ENCODE peak calls at places on chromosomes 3 and 15, in four cellular contexts. N, V, A and W are unnamed samples.

GRCh38 chr3:174413057-174413912 is 445.8 kb upstream of the NAALADL2 start:
- DNase-seq in V (no peak), A (no peak), N (no peak), W (no peak)

GRCh38 chr15:62068071-62068786 is 1.5 kb downstream of the C2CD4A start:
- DNase-seq in N (peak), A (peak), V (no peak), W (no peak)

GRCh38 chr3:50287262-50287661 is 5.0 kb downstream of the IFRD2 start:
- DNase-seq in V (no peak), N (no peak), A (no peak), W (no peak)

GRCh38 chr15:52463638-52464037 is 65.0 kb downstream of the MYO5A start:
- DNase-seq in A (no peak), V (no peak), N (no peak), W (no peak)

GRCh38 chr3:34109846-34110245 is 311.4 kb downstream of the PDCD6IP start:
- DNase-seq in N (no peak), A (no peak), V (peak), W (no peak)

GRCh38 chr15:95290376-95290973 is 1040.0 kb upstream of the NR2F2 start:
- DNase-seq in A (peak), V (no peak), N (no peak), W (no peak)

GRCh38 chr3:106401666-106402319 is 533.0 kb upstream of the CBLB start:
- DNase-seq in V (no peak), A (no peak), N (no peak), W (no peak)

GRCh38 chr3:123008808-123009207 is 18.8 kb downstream of the SEMA5B start:
- DNase-seq in V (no peak), A (no peak), N (no peak), W (no peak)

GRCh38 chr3:104604326-104605010 is 762.2 kb upstream of the ALCAM start:
- DNase-seq in N (no peak), V (no peak), A (no peak), W (no peak)

GRCh38 chr3:122533931-122534334 is 19.2 kb upstream of the KPNA1 start:
- DNase-seq in N (no peak), A (peak), V (peak), W (no peak)

GRCh38 chr3:12345141-12345561 is 56.3 kb downstream of the PPARG start:
- DNase-seq in N (no peak), A (no peak), V (no peak), W (no peak)

GRCh38 chr3:167844528-167844927 is 109.0 kb downstream of the SERPINI1 start:
- DNase-seq in V (no peak), A (no peak), N (no peak), W (no peak)

GRCh38 chr15:96296264-96296663 is 34.2 kb upstream of the NR2F2 start:
- DNase-seq in N (no peak), A (peak), V (no peak), W (no peak)

GRCh38 chr15:77144028-77144427 is 73.1 kb upstream of the TSPAN3 start:
- DNase-seq in V (no peak), A (no peak), N (no peak), W (no peak)

GRCh38 chr3:31635586-31635985 is 102.9 kb downstream of the STT3B start:
- DNase-seq in V (no peak), N (no peak), A (no peak), W (no peak)

DNA sequence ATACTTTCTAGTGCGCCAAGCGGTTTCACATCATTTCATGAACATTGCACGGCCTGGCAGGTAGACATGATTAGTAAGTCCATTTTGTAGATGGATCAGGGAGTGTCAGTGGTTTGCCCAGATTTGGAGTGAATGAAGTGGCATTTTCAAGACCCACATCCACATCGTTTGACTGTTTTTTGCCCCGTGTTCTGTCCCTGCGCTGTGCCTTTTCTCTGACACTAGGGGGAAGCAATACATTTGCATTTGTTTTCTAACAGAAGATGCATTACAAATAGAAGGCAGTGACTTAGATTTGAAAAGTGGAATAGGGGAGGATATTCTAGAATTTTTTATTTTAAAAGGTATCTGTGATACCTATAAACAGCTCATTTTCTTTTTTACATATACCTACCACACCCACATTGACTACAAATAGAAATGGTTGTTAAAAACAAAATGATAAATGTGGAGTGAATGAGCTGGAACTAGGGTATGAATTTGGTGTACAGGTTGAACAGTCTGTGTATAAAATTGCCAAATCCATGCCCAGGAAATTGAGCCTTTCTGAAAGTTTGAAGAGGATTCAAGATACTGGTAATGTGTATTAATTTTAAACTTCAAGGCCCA is 98.0 kb downstream of the USP13 start:
- DNase-seq in A (peak), N (peak), V (no peak), W (no peak)
- TF ChIP-seq GABPA in A (no peak), N (no peak), V (no peak), W (no peak)

DNA sequence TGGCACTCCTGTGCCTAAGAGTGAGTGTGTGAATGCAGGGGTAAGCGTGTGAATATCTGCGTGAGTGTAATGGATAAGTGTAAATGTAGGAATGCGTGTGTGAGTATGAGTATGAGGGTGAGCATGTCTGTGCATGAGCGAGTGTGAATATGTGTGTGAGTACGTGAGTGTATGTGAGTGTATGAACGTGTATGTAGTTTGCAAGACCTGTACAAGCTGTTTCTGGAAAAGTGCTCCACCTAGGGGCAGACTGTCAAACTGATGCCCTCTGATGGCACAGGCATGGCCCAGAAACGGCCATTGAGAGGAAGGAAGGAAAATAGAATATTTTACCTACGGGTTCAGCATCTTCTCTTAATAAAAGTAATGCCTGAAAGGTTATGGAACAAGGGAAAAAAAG is 24.4 kb upstream of the FRMD4B start:
- DNase-seq in N (peak), V (peak), A (peak), W (peak)
- TF ChIP-seq BRCA1 in N (no peak), V (no peak), A (no peak), W (no peak)

GRCh38 chr15:31062310-31062964 is 39.1 kb downstream of the TRPM1 start:
- DNase-seq in N (no peak), A (no peak), V (no peak), W (no peak)
- TF ChIP-seq GABPA in N (no peak), A (no peak), V (no peak), W (no peak)

DNA sequence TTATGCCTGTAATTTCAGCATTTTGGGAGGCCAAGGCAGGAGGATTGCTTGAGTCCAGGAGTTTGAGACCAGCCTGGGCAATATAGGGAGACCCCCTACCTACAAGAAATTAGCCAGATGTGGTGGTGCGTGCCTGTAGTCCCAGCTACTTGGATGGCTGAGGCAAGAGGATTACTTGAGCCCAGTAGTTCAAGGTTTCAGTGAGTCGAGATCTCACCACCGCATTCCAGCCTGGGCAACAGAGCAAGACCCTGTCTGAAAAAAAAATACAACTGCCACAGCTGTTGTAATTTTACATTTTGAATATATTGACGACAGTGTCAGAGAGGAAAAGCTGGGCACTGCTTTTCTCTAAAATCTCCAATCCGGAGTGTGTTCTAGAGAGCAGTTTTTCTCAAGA is 21.2 kb downstream of the TATDN2 start:
- DNase-seq in N (no peak), V (no peak), A (no peak), W (no peak)
- TF ChIP-seq BRCA1 in N (no peak), V (no peak), A (no peak), W (no peak)

GRCh38 chr3:157290761-157291160 is 130.8 kb upstream of the CCNL1 start:
- DNase-seq in N (no peak), A (no peak), V (no peak), W (no peak)

GRCh38 chr3:157294953-157295352 is 135.0 kb upstream of the CCNL1 start:
- DNase-seq in V (no peak), A (no peak), N (no peak), W (no peak)

GRCh38 chr3:157300091-157300490 is 136.6 kb upstream of the PTX3 start:
- DNase-seq in V (no peak), A (no peak), N (no peak), W (no peak)

DNA sequence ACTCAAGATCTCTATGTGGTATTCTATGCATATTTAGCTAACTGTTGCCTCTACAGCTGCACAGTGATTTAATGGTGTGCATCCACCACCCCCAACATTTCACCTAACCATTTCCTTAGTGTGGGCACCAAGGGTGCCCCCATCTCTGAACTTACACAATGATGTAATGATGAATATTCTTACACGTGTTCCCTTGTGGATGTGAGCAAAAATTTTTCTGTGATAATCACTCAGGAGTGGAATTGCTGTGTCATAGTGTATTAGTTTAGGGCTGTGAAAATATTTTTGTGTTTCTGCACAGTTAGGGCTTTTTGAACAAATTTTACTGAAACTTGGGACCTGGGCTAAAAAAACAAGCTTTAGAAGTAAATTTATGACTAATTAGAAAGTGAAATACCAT is 134.5 kb upstream of the CCNL1 start:
- DNase-seq in A (no peak), V (no peak), N (no peak), W (no peak)
- TF ChIP-seq GABPA in A (no peak), V (no peak), N (no peak), W (no peak)

DNA sequence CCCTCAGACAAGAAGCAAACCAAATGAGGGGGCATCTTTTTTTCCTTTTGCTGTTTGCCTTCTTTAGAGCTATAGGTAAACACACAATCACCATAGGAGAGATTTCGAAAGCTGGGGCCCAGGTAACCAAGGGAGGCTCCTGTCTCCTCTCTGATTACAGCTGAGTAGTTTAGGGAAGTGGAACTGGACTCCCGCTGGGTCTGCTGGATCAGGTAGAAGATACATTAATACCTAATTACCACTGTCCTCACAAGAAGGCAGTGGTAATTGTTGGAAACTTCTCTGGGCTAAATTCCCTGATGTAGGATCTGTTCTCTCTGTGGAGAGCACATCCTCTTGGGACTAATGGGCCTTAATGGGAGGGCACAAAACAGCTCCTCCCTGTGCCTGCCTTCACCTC is 32.7 kb downstream of the HDC start:
- DNase-seq in V (no peak), A (no peak), N (no peak), W (no peak)
- TF ChIP-seq BRCA1 in V (no peak), A (no peak), N (no peak), W (no peak)

DNA sequence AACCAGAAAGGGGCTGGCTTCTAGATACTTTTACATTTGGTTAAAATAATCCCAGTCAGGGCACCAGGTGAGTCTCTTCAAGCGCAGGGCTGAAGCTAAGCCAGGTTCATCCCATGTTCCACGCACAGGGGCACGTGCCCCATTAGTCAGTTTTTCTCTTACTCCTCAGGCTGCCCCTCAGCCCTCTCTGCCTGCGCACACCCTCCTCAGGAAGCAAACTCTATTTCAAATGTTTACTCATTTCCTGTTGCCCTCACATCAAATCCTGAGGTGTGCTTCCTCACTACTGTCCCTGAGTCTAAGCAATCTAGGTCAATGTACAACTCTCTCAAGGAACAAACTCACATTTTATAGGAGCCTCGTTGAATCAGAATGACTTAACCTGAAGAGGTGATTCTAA is 48.5 kb downstream of the THBS1 start:
- DNase-seq in V (no peak), N (no peak), A (no peak), W (no peak)
- TF ChIP-seq GABPA in V (no peak), N (peak), A (no peak), W (no peak)

DNA sequence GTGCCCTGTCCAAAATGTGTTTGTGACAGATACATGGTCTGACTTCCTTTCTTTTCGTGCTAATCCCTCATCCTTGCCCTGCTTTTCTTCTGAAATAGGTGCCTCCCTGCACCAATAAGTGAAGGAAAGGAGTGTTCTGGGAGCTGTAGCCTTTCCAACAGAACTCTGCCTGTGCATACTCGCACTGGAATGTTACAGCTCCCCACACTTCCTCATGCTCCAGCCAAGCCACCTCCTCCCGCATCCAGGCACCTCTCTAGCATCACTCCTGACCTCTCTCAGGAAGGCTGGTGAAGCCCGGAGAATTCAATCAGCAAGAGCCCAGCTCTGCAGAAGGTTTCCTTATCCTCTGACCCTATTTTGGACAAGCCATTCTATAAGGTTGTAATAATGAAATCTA is 478.1 kb downstream of the GABRG3 start:
- DNase-seq in N (no peak), V (no peak), A (no peak), W (no peak)
- TF ChIP-seq BRCA1 in N (no peak), V (no peak), A (no peak), W (no peak)

GRCh38 chr3:102180291-102180931 is 254.4 kb upstream of the ZPLD1 start:
- DNase-seq in V (no peak), N (no peak), A (no peak), W (no peak)
- TF ChIP-seq GABPA in V (no peak), N (no peak), A (no peak), W (no peak)

DNA sequence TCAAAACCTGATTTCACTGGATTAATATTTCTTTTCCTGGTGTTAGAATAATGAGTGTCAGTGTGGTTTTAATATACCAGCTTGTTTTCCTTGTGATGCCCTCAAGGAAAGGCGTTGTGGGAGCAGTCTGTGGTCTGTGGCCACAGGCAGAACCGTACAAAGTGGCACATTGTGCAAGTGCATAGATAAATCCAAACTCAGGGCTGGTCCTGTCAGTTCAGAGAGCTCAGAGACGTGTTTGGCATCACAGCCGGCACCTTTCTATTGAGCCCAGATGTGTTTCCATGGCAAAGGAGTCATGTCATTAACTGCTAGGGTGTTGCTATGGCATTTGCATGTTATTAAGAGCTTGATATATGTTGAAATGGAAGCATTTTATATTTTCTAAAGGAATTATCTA is 289.9 kb upstream of the RASGRP1 start:
- DNase-seq in V (no peak), N (no peak), A (no peak), W (no peak)
- TF ChIP-seq BRCA1 in V (no peak), N (no peak), A (no peak), W (no peak)